ENCODE peak calls at places on chromosomes 3 and 15, in four cellular contexts. Y is NCI-H1436; R is heart right ventricle; Q is stimulated activated CD8-positive, alpha-beta memory T cell treated with anti-CD3 and anti-CD28 coated beads, Interleukin-15, amount 100 ng/mL, for 1 hour. N is an unnamed sample.

GRCh38 chr3:58235970-58236369 is 1.6 kb upstream of the ABHD6 start:
- DNase-seq in Y (no peak), R (no peak), Q (no peak), N (no peak)

GRCh38 chr3:46924921-46925584 is 47.5 kb downstream of the PTH1R start:
- DNase-seq in Y (no peak), R (no peak), Q (no peak), N (peak)

GRCh38 chr15:43912991-43913927 is 86.5 kb downstream of the WDR76 start:
- DNase-seq in Y (no peak), R (no peak), Q (no peak), N (peak)

GRCh38 chr15:65421360-65422215 is 1.2 kb downstream of the IGDCC4 start:
- DNase-seq in Y (no peak), R (peak), Q (no peak), N (peak)

GRCh38 chr15:62075595-62076279 is 9.0 kb downstream of the C2CD4A start:
- DNase-seq in Y (no peak), R (no peak), Q (no peak), N (peak)

GRCh38 chr3:39272191-39272590 is 7.6 kb downstream of the CX3CR1 start:
- DNase-seq in Y (no peak), R (no peak), Q (no peak), N (no peak)

GRCh38 chr3:32148356-32148755 is 41.9 kb downstream of the GPD1L start:
- DNase-seq in Y (no peak), R (no peak), Q (no peak), N (no peak)

GRCh38 chr15:58357529-58358476 is 74.0 kb upstream of the LIPC start:
- DNase-seq in Y (no peak), R (no peak), Q (no peak), N (no peak)

GRCh38 chr3:117268318-117268717 is 558.7 kb downstream of the TUSC7 start:
- DNase-seq in Y (no peak), R (no peak), Q (no peak), N (no peak)

GRCh38 chr3:82157952-82158351 is 396.5 kb upstream of the GBE1 start:
- DNase-seq in Y (no peak), R (no peak), Q (no peak), N (peak)

GRCh38 chr3:81516042-81516441 is 245.4 kb downstream of the GBE1 start:
- DNase-seq in Y (no peak), R (no peak), Q (no peak), N (no peak)

GRCh38 chr3:185528481-185529009 is 23.8 kb downstream of the LIPH start:
- DNase-seq in Y (no peak), R (no peak), Q (no peak), N (no peak)

GRCh38 chr3:85808750-85809149 is 850.0 kb downstream of the CADM2 start:
- DNase-seq in Y (no peak), R (no peak), Q (no peak), N (no peak)

GRCh38 chr15:69156726-69157381 is 3.6 kb upstream of the GLCE start:
- DNase-seq in Y (no peak), R (no peak), Q (no peak), N (no peak)